ENCODE peak calls at places on chromosomes 5 and 9, in eight cellular contexts. R is sigmoid colon, W is ovary, A is stomach, Q is K562, X is upper lobe of left lung, J is transverse colon, B is suprapubic skin. N is an unnamed sample.

GRCh38 chr9:91172329-91172728 is 189.4 kb downstream of the AUH start:
- DNase-seq in A (no peak), R (no peak), W (no peak), Q (no peak), B (no peak), X (no peak), J (no peak), N (no peak)

GRCh38 chr9:32587901-32588300 is 14.9 kb upstream of the NDUFB6 start:
- DNase-seq in W (no peak), J (no peak), Q (no peak), B (no peak), A (no peak), R (no peak), X (no peak), N (no peak)

GRCh38 chr9:119961774-119962408 is 592.7 kb upstream of the BRINP1 start:
- DNase-seq in B (no peak), X (peak; percentile 39), J (peak; percentile 33), A (peak; percentile 63), R (no peak), W (no peak), Q (peak; percentile 48), N (no peak)

GRCh38 chr9:37943329-37944265 is 39.7 kb upstream of the SLC25A51 start:
- DNase-seq in A (no peak), J (no peak), B (no peak), Q (no peak), R (no peak), W (peak; percentile 57), X (peak; percentile 68), N (no peak)

GRCh38 chr5:135033866-135034185 is 202 bp downstream of the PITX1 start:
- DNase-seq in Q (no peak), J (no peak), B (no peak), R (no peak), W (no peak), A (no peak), X (no peak), N (no peak)

GRCh38 chr9:3398232-3398648 is 127.6 kb downstream of the RFX3 start:
- DNase-seq in Q (no peak), J (no peak), R (no peak), B (no peak), A (no peak), W (no peak), X (no peak), N (no peak)

GRCh38 chr9:13267743-13268142 is 11.7 kb downstream of the MPDZ start:
- DNase-seq in X (no peak), Q (peak; percentile 24), B (no peak), J (no peak), W (no peak), R (no peak), A (no peak), N (no peak)

GRCh38 chr5:111447099-111447498 is 65.2 kb downstream of the STARD4 start:
- DNase-seq in R (no peak), W (no peak), A (no peak), Q (no peak), J (no peak), X (no peak), B (no peak), N (no peak)

GRCh38 chr5:91114658-91115057 is 268.5 kb downstream of the ARRDC3 start:
- DNase-seq in X (no peak), J (no peak), A (no peak), R (no peak), Q (no peak), W (no peak), B (no peak), N (no peak)

GRCh38 chr5:95390812-95391492 is at the start of gene FAM81B:
- DNase-seq in X (no peak), B (no peak), R (no peak), Q (no peak), W (no peak), A (no peak), J (no peak), N (no peak)

GRCh38 chr5:143618146-143618545 is 193.8 kb upstream of the HMHB1 start:
- DNase-seq in B (no peak), R (no peak), W (no peak), A (no peak), Q (no peak), X (no peak), J (no peak), N (no peak)

GRCh38 chr9:81183763-81184162 is 505.6 kb downstream of the TLE1 start:
- DNase-seq in W (no peak), R (no peak), Q (no peak), B (no peak), X (no peak), J (no peak), A (no peak), N (no peak)

GRCh38 chr9:127473501-127473900 is 22.2 kb downstream of the LRSAM1 start:
- DNase-seq in A (no peak), Q (no peak), R (no peak), W (no peak), B (no peak), X (no peak), J (no peak), N (no peak)

GRCh38 chr9:13717356-13718057 is 438.0 kb upstream of the MPDZ start:
- DNase-seq in B (no peak), R (no peak), Q (no peak), W (no peak), A (no peak), X (no peak), J (no peak), N (no peak)

GRCh38 chr5:116771466-116772151 is 197.0 kb upstream of the SEMA6A start:
- DNase-seq in X (no peak), W (no peak), B (no peak), R (no peak), Q (no peak), A (no peak), J (no peak), N (peak; percentile 60)

GRCh38 chr9:94643176-94643575 is 3.9 kb upstream of the FBP1 start:
- DNase-seq in X (peak; percentile 71), A (no peak), W (no peak), J (no peak), R (no peak), Q (no peak), B (no peak), N (no peak)
- H3K27me3 ChIP-seq in X (no peaks in the 10 kb centered on the region), A (peaks cover 8% of the 10 kb centered on the region), W (no peaks in the 10 kb centered on the region), J (no peaks in the 10 kb centered on the region), R (peaks cover 10% of the 10 kb centered on the region), Q (peaks cover 85% of the 10 kb centered on the region), B (peaks cover 9% of the 10 kb centered on the region), N (peaks cover 9% of the 10 kb centered on the region)

GRCh38 chr5:10491673-10492026 is 50.0 kb downstream of the ROPN1L start:
- DNase-seq in X (no peak), A (no peak), Q (no peak), B (no peak), R (no peak), J (no peak), W (no peak), N (no peak)

GRCh38 chr5:10490927-10491672 is 49.4 kb downstream of the ROPN1L start:
- DNase-seq in J (no peak), R (no peak), X (no peak), W (no peak), Q (no peak), B (no peak), A (no peak), N (no peak)

GRCh38 chr5:10488144-10488543 is 46.5 kb downstream of the ROPN1L start:
- DNase-seq in R (no peak), B (no peak), Q (no peak), X (no peak), W (no peak), J (no peak), A (no peak), N (no peak)

GRCh38 chr5:10486511-10487344 is 45.0 kb downstream of the ROPN1L start:
- DNase-seq in R (no peak), A (no peak), J (no peak), Q (no peak), W (no peak), B (no peak), X (no peak), N (peak; percentile 16)

GRCh38 chr5:10489810-10490426 is 48.2 kb downstream of the ROPN1L start:
- DNase-seq in Q (no peak), W (no peak), R (no peak), B (no peak), J (no peak), X (no peak), A (no peak), N (no peak)
- TF ChIP-seq EP300 in Q (no peak), W (no peak), R (no peak), B (no peak), J (no peak), X (no peak), A (no peak), N (peak; percentile 9)

DNA sequence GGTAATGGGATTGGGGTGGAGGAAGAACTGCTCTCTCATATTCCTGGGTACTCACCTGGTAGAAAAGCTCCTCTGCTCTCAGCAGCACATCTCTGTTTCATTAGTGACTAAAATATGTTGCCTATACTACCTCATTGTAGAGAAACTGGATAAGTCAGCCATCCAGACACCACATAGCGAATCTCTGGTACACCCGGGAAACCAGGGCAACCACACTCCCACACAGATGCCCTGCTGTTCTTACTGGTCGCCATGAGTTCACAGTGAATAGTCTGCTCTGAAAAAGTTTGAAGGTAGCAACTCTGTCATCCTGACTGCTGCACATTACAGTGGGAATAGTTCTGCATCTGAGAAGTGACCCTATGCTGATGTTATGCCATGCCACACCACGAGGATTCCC is 135.0 kb downstream of the ENTREP1 start:
- DNase-seq in X (no peak), W (no peak), J (no peak), Q (no peak), R (no peak), B (no peak), A (no peak), N (no peak)
- H3K27me3 ChIP-seq in X (no peaks in the 10 kb centered on the region), W (no peaks in the 10 kb centered on the region), J (no peaks in the 10 kb centered on the region), Q (peaks cover 19% of the 10 kb centered on the region), R (no peaks in the 10 kb centered on the region), B (no peaks in the 10 kb centered on the region), A (no peaks in the 10 kb centered on the region), N (no peaks in the 10 kb centered on the region)

GRCh38 chr5:41670854-41671791 is 160.7 kb upstream of the PLCXD3 start:
- DNase-seq in B (no peak), W (no peak), Q (no peak), X (no peak), A (no peak), R (no peak), J (no peak), N (no peak)
- TF ChIP-seq EP300 in B (no peak), W (no peak), Q (no peak), X (no peak), A (no peak), R (no peak), J (no peak), N (no peak)

DNA sequence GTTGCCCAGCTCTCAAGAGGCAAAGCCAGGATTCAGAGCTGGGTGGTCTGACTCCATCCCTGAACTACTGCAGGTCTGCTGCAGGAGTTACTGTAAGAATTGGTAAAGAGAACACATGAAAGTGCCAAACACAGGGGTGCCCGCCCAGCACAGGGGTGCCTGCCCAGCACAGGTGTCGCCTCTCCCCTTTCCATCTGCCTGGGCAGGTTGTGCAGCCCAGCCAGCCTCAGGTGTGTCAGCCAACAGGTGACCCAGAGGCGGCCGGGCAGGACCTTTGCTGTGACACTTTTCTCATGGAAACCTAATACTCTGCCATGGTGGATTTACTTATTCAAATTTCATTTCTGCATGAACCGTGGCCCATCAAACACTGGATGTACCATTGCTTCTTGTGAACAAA is 289.7 kb upstream of the IRX4 start:
- DNase-seq in J (no peak), X (no peak), Q (no peak), W (no peak), R (no peak), B (peak; percentile 63), A (no peak), N (no peak)
- H3K27me3 ChIP-seq in J (no peaks in the 10 kb centered on the region), X (no peaks in the 10 kb centered on the region), Q (peaks cover 68% of the 10 kb centered on the region), W (no peaks in the 10 kb centered on the region), R (no peaks in the 10 kb centered on the region), B (peaks cover 21% of the 10 kb centered on the region), A (peaks cover 72% of the 10 kb centered on the region), N (peaks cover 4% of the 10 kb centered on the region)

GRCh38 chr9:133939845-133940244 is 52.3 kb downstream of the VAV2 start:
- DNase-seq in Q (no peak), R (no peak), A (no peak), B (no peak), W (no peak), J (no peak), X (no peak), N (no peak)
- TF ChIP-seq EP300 in Q (no peak), R (no peak), A (no peak), B (no peak), W (no peak), J (no peak), X (no peak), N (no peak)

N was measured in tibial nerve.